ENCODE peak calls at places on chromosomes 12 and 14, in seven cellular contexts. A is stimulated activated CD8-positive, alpha-beta memory T cell treated with anti-CD3 and anti-CD28 coated beads, Interleukin-4, amount 100 ng/mL, for 4 hours; V is adrenal gland; K is EL; L is C1 segment of cervical spinal cord; Z is effector memory CD4-positive, alpha-beta T cell; Y is bronchial epithelial cell. N is an unnamed sample.

GRCh38 chr14:65594153-65594881 is 181.8 kb downstream of the FUT8 start:
- DNase-seq in A (no peak), V (no peak), K (no peak), L (no peak), Z (no peak), Y (peak), N (no peak)

GRCh38 chr12:63419119-63419518 is 249.2 kb downstream of the DPY19L2 start:
- DNase-seq in A (no peak), V (no peak), K (no peak), L (no peak), Z (no peak), Y (peak), N (no peak)

GRCh38 chr12:28683371-28683770 is 465.7 kb upstream of the FAR2 start:
- DNase-seq in A (no peak), V (no peak), K (peak), L (no peak), Z (no peak), Y (no peak), N (no peak)

GRCh38 chr12:13038491-13039161 is 5.6 kb upstream of the FAM234B start:
- DNase-seq in A (no peak), V (no peak), K (peak), L (no peak), Z (no peak), Y (peak), N (no peak)

GRCh38 chr12:52964556-52965336 is 15.8 kb downstream of the KRT18 start:
- DNase-seq in A (no peak), V (no peak), K (no peak), L (no peak), Z (no peak), Y (no peak), N (no peak)

GRCh38 chr14:101301011-101301410 is 260.3 kb upstream of the DIO3 start:
- DNase-seq in A (no peak), V (no peak), K (no peak), L (no peak), Z (no peak), Y (no peak), N (no peak)

GRCh38 chr12:75550401-75550851 is 39.0 kb upstream of the KRR1 start:
- DNase-seq in A (no peak), V (peak), K (no peak), L (no peak), Z (no peak), Y (no peak), N (no peak)

GRCh38 chr12:119072463-119072862 is 91.1 kb downstream of the SRRM4 start:
- DNase-seq in A (no peak), V (no peak), K (no peak), L (no peak), Z (no peak), Y (no peak), N (no peak)

GRCh38 chr14:89252887-89253532 is 164.0 kb downstream of the FOXN3 start:
- DNase-seq in A (no peak), V (no peak), K (no peak), L (peak), Z (no peak), Y (peak), N (no peak)

GRCh38 chr12:78584695-78585094 is 279.9 kb upstream of the SYT1 start:
- DNase-seq in A (no peak), V (no peak), K (peak), L (no peak), Z (no peak), Y (peak), N (no peak)

GRCh38 chr12:53065975-53066593 is 13.1 kb downstream of the SPRYD3 start:
- DNase-seq in A (peak), V (peak), K (peak), L (peak), Z (peak), Y (peak), N (peak)

GRCh38 chr12:125110641-125111360 is 45.6 kb downstream of the AACS start:
- DNase-seq in A (no peak), V (no peak), K (no peak), L (no peak), Z (no peak), Y (no peak), N (no peak)

GRCh38 chr12:117311-117710 is 50.7 kb downstream of the IQSEC3 start:
- DNase-seq in A (no peak), V (no peak), K (no peak), L (no peak), Z (no peak), Y (no peak), N (no peak)

GRCh38 chr14:21025374-21026151 is 702 bp upstream of the NDRG2 start:
- DNase-seq in A (no peak), V (peak), K (no peak), L (peak), Z (no peak), Y (no peak), N (no peak)

GRCh38 chr12:15278816-15279658 is 43.3 kb upstream of the PTPRO start:
- DNase-seq in A (no peak), V (peak), K (peak), L (peak), Z (no peak), Y (peak), N (no peak)

GRCh38 chr14:77043177-77043983 is 14.9 kb upstream of the IRF2BPL start:
- DNase-seq in A (peak), V (peak), K (peak), L (peak), Z (peak), Y (peak), N (no peak)

GRCh38 chr12:44765796-44766195 is 110.3 kb downstream of the NELL2 start:
- DNase-seq in A (no peak), V (no peak), K (no peak), L (no peak), Z (no peak), Y (no peak), N (no peak)

GRCh38 chr14:65847065-65847847 is 434.7 kb downstream of the FUT8 start:
- DNase-seq in A (peak), V (peak), K (no peak), L (no peak), Z (peak), Y (no peak), N (peak)

N was measured in T follicular helper cell.